ENCODE peak calls at places on chromosome 14, in ten cellular contexts. V is Peyer's patch, K is sigmoid colon, W is tibial nerve, M is thyroid gland, J is IMR-90, L is A549, E is uterus, G is right lobe of liver, R is transverse colon. Y is an unnamed sample.

GRCh38 chr14:95490727-95491451 is 25.6 kb downstream of the SYNE3 start:
- DNase-seq in G (no peak), E (no peak), J (no peak), K (no peak), V (no peak), R (peak; percentile 76), M (no peak), L (peak; percentile 36), W (peak; percentile 59), Y (no peak)

GRCh38 chr14:34843011-34843554 is 32.1 kb downstream of the BAZ1A start:
- DNase-seq in G (no peak), E (no peak), J (peak; percentile 86), V (no peak), W (no peak), L (peak; percentile 55), K (no peak), M (no peak), R (no peak), Y (no peak)

GRCh38 chr14:64244279-64244678 is 49.9 kb downstream of the ESR2 start:
- DNase-seq in E (no peak), M (peak; percentile 62), V (no peak), G (no peak), K (no peak), L (no peak), J (no peak), W (no peak), R (no peak), Y (no peak)

GRCh38 chr14:97977711-97978261 is 1180.6 kb downstream of the VRK1 start:
- DNase-seq in L (no peak), J (no peak), V (peak; percentile 70), W (peak; percentile 18), K (peak; percentile 91), M (peak; percentile 92), R (peak; percentile 75), G (peak; percentile 54), E (peak; percentile 81), Y (peak; percentile 91)

GRCh38 chr14:85566603-85567002 is 36.7 kb downstream of the FLRT2 start:
- DNase-seq in G (no peak), V (no peak), K (no peak), E (no peak), L (no peak), J (peak; percentile 92), R (no peak), M (no peak), W (no peak), Y (no peak)

GRCh38 chr14:32606297-32606696 is 277.2 kb downstream of the AKAP6 start:
- DNase-seq in K (no peak), J (no peak), G (no peak), R (no peak), E (no peak), L (peak; percentile 18), V (no peak), M (no peak), W (no peak), Y (no peak)

GRCh38 chr14:76894308-76894707 is 68.1 kb downstream of the LRRC74A start:
- DNase-seq in E (no peak), M (no peak), G (no peak), V (no peak), R (no peak), L (no peak), W (no peak), J (no peak), K (no peak), Y (no peak)

GRCh38 chr14:84064756-84065155 is 1465.2 kb upstream of the FLRT2 start:
- DNase-seq in M (no peak), L (no peak), V (no peak), G (no peak), W (no peak), R (no peak), K (no peak), J (no peak), E (no peak), Y (no peak)

GRCh38 chr14:61566537-61567225 is 128.6 kb upstream of the HIF1A start:
- DNase-seq in K (no peak), R (no peak), V (no peak), L (no peak), E (no peak), G (no peak), J (peak; percentile 76), W (no peak), M (no peak), Y (no peak)

GRCh38 chr14:101853455-101854018 is 92.0 kb downstream of the PPP2R5C start:
- DNase-seq in K (no peak), L (no peak), G (no peak), E (no peak), R (no peak), M (no peak), J (no peak), V (no peak), W (no peak), Y (no peak)

GRCh38 chr14:38243696-38244250 is 12.1 kb downstream of the CLEC14A start:
- DNase-seq in J (no peak), V (no peak), K (no peak), M (no peak), W (no peak), R (no peak), L (no peak), G (no peak), E (no peak), Y (no peak)

GRCh38 chr14:70029296-70030132 is 150.3 kb downstream of the SMOC1 start:
- DNase-seq in R (no peak), V (no peak), J (no peak), K (no peak), W (no peak), E (no peak), G (no peak), L (no peak), M (no peak), Y (no peak)

DNA sequence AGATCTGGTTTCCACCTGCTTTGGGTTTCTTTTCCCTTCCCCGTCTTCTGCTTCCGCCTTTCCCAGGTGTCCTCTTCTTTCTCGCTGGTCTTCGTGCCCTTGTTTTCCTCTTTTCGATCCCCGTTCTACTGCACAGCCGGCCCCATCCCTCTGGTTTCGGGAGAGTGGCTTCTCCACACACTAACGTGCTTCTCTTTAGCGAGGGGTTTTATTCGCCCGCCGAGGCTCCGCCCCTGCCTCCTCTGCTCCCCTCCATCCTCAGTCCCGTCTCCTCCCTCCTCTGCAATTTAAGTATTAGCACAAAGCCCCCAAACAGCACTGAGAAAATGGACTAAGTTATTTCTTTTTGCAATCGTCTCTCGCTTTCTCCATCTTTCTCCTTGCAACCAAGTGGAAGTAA is at the start of gene SLC7A8:
- DNase-seq in K (peak; percentile 82), E (peak; percentile 94), R (peak; percentile 67), G (peak; percentile 64), V (peak; percentile 64), M (peak; percentile 69), L (no peak), W (peak; percentile 35), J (no peak), Y (peak; percentile 65)
- H3K27ac ChIP-seq in K (peak within 1 kb of the TSS; percentile 42), E (peak within 1 kb of the TSS; percentile 88), R (peak within 1 kb of the TSS; percentile 59), G (no peak within 1 kb of the TSS), V (peak within 1 kb of the TSS; percentile 55), M (peak within 1 kb of the TSS; percentile 39), L (peak within 1 kb of the TSS; percentile 13), W (no peak within 1 kb of the TSS), J (no peak within 1 kb of the TSS), Y (peak within 1 kb of the TSS; percentile 63)

DNA sequence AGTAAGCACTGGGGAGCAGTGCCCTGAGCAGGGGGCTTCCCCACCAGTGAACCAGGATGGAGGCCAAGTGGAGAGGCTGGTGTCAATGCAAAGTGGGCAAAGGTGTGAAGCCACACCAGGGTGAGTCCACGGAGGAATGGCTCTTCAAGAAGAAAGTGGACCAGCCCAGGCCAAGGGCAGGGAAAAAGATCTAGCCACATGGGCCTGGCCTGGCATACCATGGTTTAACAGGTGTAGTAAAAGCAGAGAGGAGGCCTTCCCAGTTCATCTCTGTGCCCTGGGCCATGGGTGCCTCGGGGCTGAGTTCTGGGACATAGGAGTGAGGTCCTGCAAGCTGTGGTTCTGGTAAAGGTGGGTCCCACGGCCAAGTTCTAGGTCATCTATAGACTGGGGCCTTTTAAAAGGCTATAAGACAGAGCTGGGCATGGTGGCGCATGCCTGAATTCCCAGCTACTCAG is 153.4 kb downstream of the DPF3 start:
- DNase-seq in W (no peak), J (no peak), E (no peak), M (no peak), R (no peak), V (no peak), K (peak; percentile 36), L (no peak), G (no peak), Y (no peak)
- TF ChIP-seq POLR2A in W (no peak), J (no peak), E (no peak), M (no peak), R (no peak), V (no peak), K (no peak), L (no peak), G (no peak), Y (no peak)

GRCh38 chr14:106506901-106507305 is 980.5 kb downstream of the TMEM121 start:
- DNase-seq in L (no peak), G (no peak), K (no peak), E (no peak), R (peak; percentile 22), M (no peak), W (no peak), V (peak; percentile 55), J (no peak), Y (peak; percentile 10)

GRCh38 chr14:106509795-106510194 is 983.4 kb downstream of the TMEM121 start:
- DNase-seq in J (no peak), G (no peak), L (no peak), V (no peak), R (no peak), W (no peak), M (no peak), E (no peak), K (no peak), Y (no peak)

GRCh38 chr14:106507354-106507753 is 981.0 kb downstream of the TMEM121 start:
- DNase-seq in M (no peak), K (no peak), L (no peak), E (no peak), W (no peak), V (no peak), J (no peak), R (no peak), G (no peak), Y (no peak)

GRCh38 chr14:106509176-106509575 is 982.8 kb downstream of the TMEM121 start:
- DNase-seq in E (no peak), V (no peak), G (no peak), J (no peak), R (no peak), M (no peak), K (no peak), W (no peak), L (no peak), Y (no peak)

DNA sequence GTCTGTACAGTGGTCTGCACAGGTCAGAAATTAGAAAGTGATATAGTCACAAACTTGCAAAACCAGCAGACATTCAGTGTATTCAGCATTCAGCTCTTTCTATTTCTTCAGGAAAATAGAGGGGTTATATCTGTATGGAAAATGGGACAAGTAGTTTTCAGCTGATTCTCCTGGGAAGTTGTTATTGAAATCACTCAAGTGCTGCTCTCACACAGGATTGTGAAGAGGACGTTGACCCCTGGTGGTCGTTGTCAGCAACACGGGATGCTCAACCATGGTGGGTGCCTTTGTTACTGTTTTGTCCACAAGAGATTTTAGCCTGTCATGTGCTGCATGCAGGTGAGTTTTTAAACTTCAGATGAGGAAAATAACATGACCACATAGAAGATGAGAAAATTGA is 981.8 kb downstream of the TMEM121 start:
- DNase-seq in K (no peak), L (no peak), E (no peak), G (no peak), R (no peak), M (no peak), V (no peak), J (no peak), W (no peak), Y (no peak)
- TF ChIP-seq CTCF in K (no peak), L (no peak), E (no peak), G (no peak), R (no peak), M (no peak), V (no peak), J (no peak), W (no peak), Y (no peak)

GRCh38 chr14:100409016-100409385 is 85.9 kb downstream of the SLC25A47 start:
- DNase-seq in L (no peak), G (no peak), J (no peak), E (no peak), R (no peak), K (no peak), M (no peak), V (no peak), W (no peak), Y (no peak)
- H3K27ac ChIP-seq in L (peak overlapping the region; percentile 82), G (no peak overlapping the region), J (no peak overlapping the region), E (no peak overlapping the region), R (no peak overlapping the region), K (no peak overlapping the region), M (no peak overlapping the region), V (no peak overlapping the region), W (no peak overlapping the region), Y (no peak overlapping the region)

Y was measured in upper lobe of left lung.